ENCODE peak calls at places on chromosomes 3 and 15, in five cellular contexts. B, Y, L, M and W are unnamed samples.

GRCh38 chr3:141686477-141687280 is 51.4 kb upstream of the RNF7 start:
- DNase-seq in Y (peak), L (peak), M (peak), B (no peak), W (peak)

GRCh38 chr3:115615451-115615850 is 7.9 kb upstream of the GAP43 start:
- DNase-seq in L (no peak), M (no peak), B (no peak), Y (no peak), W (no peak)

GRCh38 chr3:189270248-189270832 is 98.6 kb downstream of the TPRG1 start:
- DNase-seq in M (peak), L (peak), Y (peak), B (peak), W (peak)

GRCh38 chr3:100093826-100094225 is 20.5 kb downstream of the FILIP1L start:
- DNase-seq in Y (no peak), M (no peak), B (no peak), L (no peak), W (no peak)

GRCh38 chr3:95302044-95302443 is 1239.2 kb downstream of the NSUN3 start:
- DNase-seq in L (no peak), M (no peak), B (no peak), Y (no peak), W (peak)

GRCh38 chr15:76572983-76573314 is 236.4 kb downstream of the ISL2 start:
- DNase-seq in B (no peak), M (no peak), Y (no peak), L (no peak), W (no peak)

GRCh38 chr15:33074942-33075341 is 119.6 kb downstream of the FMN1 start:
- DNase-seq in M (no peak), B (peak), L (peak), Y (no peak), W (no peak)

GRCh38 chr3:171838218-171838720 is 4.9 kb upstream of the TMEM212 start:
- DNase-seq in B (no peak), M (peak), Y (peak), L (peak), W (no peak)

GRCh38 chr3:9942164-9942563 is 8.5 kb downstream of the CRELD1 start:
- DNase-seq in B (no peak), L (no peak), Y (no peak), M (no peak), W (no peak)

GRCh38 chr3:46312996-46313395 is 40.9 kb upstream of the CCR2 start:
- DNase-seq in B (no peak), M (no peak), Y (peak), L (peak), W (no peak)

GRCh38 chr15:63880744-63881143 is 47.0 kb upstream of the HERC1 start:
- DNase-seq in Y (no peak), B (no peak), L (no peak), M (no peak), W (no peak)

GRCh38 chr3:177162742-177163141 is 34.5 kb downstream of the TBL1XR1 start:
- DNase-seq in M (no peak), L (no peak), Y (no peak), B (no peak), W (no peak)

GRCh38 chr3:128922804-128923459 is 43.5 kb downstream of the ACAD9 start:
- DNase-seq in M (no peak), B (no peak), L (no peak), Y (no peak), W (no peak)

GRCh38 chr3:177146646-177147045 is 50.6 kb downstream of the TBL1XR1 start:
- DNase-seq in L (no peak), M (no peak), B (no peak), Y (peak), W (no peak)

GRCh38 chr3:46304739-46305138 is 49.2 kb upstream of the CCR2 start:
- DNase-seq in L (no peak), Y (no peak), B (peak), M (no peak), W (no peak)

GRCh38 chr3:24829011-24829581 is 334.4 kb upstream of the THRB start:
- DNase-seq in B (peak), Y (no peak), L (no peak), M (peak), W (no peak)

GRCh38 chr15:43091859-43092258 is 14.0 kb downstream of the UBR1 start:
- DNase-seq in B (no peak), M (no peak), L (no peak), Y (no peak), W (no peak)

GRCh38 chr3:188303286-188303799 is 149.4 kb downstream of the LPP start:
- DNase-seq in M (no peak), B (no peak), L (no peak), Y (no peak), W (no peak)

GRCh38 chr3:150376001-150376848 is 31.9 kb upstream of the TSC22D2 start:
- DNase-seq in M (no peak), B (peak), L (no peak), Y (peak), W (no peak)

GRCh38 chr3:101423984-101424888 is 88.8 kb downstream of the SENP7 start:
- DNase-seq in Y (no peak), L (no peak), M (no peak), B (no peak), W (no peak)

GRCh38 chr15:99603828-99604227 is 38.0 kb downstream of the MEF2A start:
- DNase-seq in B (no peak), Y (no peak), M (no peak), L (no peak), W (peak)

GRCh38 chr3:123285931-123286307 is 84.2 kb downstream of the SEC22A start:
- DNase-seq in M (no peak), B (no peak), Y (no peak), L (no peak), W (no peak)

GRCh38 chr3:143226678-143227291 is 107.2 kb downstream of the CHST2 start:
- DNase-seq in L (no peak), Y (no peak), M (no peak), B (no peak), W (no peak)

GRCh38 chr15:45402955-45403892 is 24.9 kb upstream of the GATM start:
- DNase-seq in Y (no peak), B (peak), L (peak), M (no peak), W (no peak)

GRCh38 chr3:25338158-25338725 is 89.8 kb upstream of the RARB start:
- DNase-seq in Y (no peak), M (no peak), B (no peak), L (no peak), W (no peak)